ENCODE peak calls at places on chromosomes 1 and 21, in seven cellular contexts. E is fibroblast of pulmonary artery; Y is GM12865; B is NCI-H510A; S is Peyer's patch; I is stimulated activated effector memory CD8-positive, alpha-beta T cell treated with anti-CD3 and anti-CD28 coated beads, Interleukin-12 subunit alpha, Interleukin-12 subunit beta, amount 100 ng/mL, for 72 hours; D is neural progenitor cell. M is an unnamed sample.

GRCh38 chr21:44793269-44794030 is 8.2 kb downstream of the UBE2G2 start:
- DNase-seq in B (peak), D (peak), I (peak), E (peak), S (no peak), Y (peak), M (peak)

GRCh38 chr1:77978293-77978968 is 441 bp downstream of the FUBP1 start:
- DNase-seq in S (no peak), D (peak), E (peak), Y (peak), B (peak), I (peak), M (peak)

GRCh38 chr1:230849451-230850194 is 18.7 kb downstream of the C1orf198 start:
- DNase-seq in Y (no peak), D (no peak), S (no peak), I (no peak), E (peak), B (no peak), M (no peak)

GRCh38 chr1:154483941-154484803 is 17.8 kb upstream of the TDRD10 start:
- DNase-seq in B (no peak), E (peak), Y (no peak), D (no peak), I (no peak), S (no peak), M (no peak)

GRCh38 chr1:71881611-71882010 is 400.7 kb downstream of the NEGR1 start:
- DNase-seq in S (no peak), B (no peak), E (peak), Y (no peak), D (no peak), I (no peak), M (no peak)

GRCh38 chr1:202663141-202663540 is 47.1 kb downstream of the SYT2 start:
- DNase-seq in B (no peak), Y (no peak), S (no peak), E (no peak), I (no peak), D (no peak), M (no peak)

GRCh38 chr1:209291715-209292114 is 291.8 kb upstream of the CAMK1G start:
- DNase-seq in D (no peak), E (peak), Y (no peak), I (no peak), B (no peak), S (no peak), M (no peak)

GRCh38 chr1:26593385-26593784 is 63.8 kb downstream of the RPS6KA1 start:
- DNase-seq in B (no peak), D (no peak), Y (no peak), E (no peak), S (no peak), I (no peak), M (no peak)

GRCh38 chr1:230320804-230321203 is 105.3 kb downstream of the PGBD5 start:
- DNase-seq in S (no peak), D (no peak), Y (no peak), B (no peak), I (no peak), E (no peak), M (no peak)

GRCh38 chr1:165860065-165860464 is 32.7 kb downstream of the UCK2 start:
- DNase-seq in Y (no peak), B (no peak), I (no peak), S (no peak), E (no peak), D (no peak), M (no peak)